ENCODE peak calls at places on chromosomes 12 and 14, in nine cellular contexts. One of them, this sample, is unnamed.

GRCh38 chr12:103780093-103780440 is 61.0 kb downstream of the NT5DC3 start:
- DNase-seq in thoracic aorta: no peak
- DNase-seq in suprapubic skin: no peak
- DNase-seq in left ventricle myocardium inferior: no peak
- DNase-seq in A549: no peak
- DNase-seq in heart right ventricle: no peak
- DNase-seq in AG04450: no peak
- DNase-seq in stomach: no peak
- DNase-seq in GM23248: peak
- DNase-seq in this sample: no peak

GRCh38 chr12:45050751-45051489 is at the start of gene DBX2:
- DNase-seq in suprapubic skin: no peak
- DNase-seq in heart right ventricle: peak
- DNase-seq in GM23248: peak
- DNase-seq in A549: peak
- DNase-seq in AG04450: no peak
- DNase-seq in left ventricle myocardium inferior: no peak
- DNase-seq in stomach: no peak
- DNase-seq in thoracic aorta: no peak
- DNase-seq in this sample: no peak

GRCh38 chr12:57135939-57136338 is 7.7 kb downstream of the LRP1 start:
- DNase-seq in A549: no peak
- DNase-seq in heart right ventricle: peak
- DNase-seq in suprapubic skin: no peak
- DNase-seq in thoracic aorta: no peak
- DNase-seq in AG04450: no peak
- DNase-seq in left ventricle myocardium inferior: peak
- DNase-seq in GM23248: peak
- DNase-seq in stomach: no peak
- DNase-seq in this sample: no peak

GRCh38 chr12:13561923-13562322 is 365.4 kb downstream of the EMP1 start:
- DNase-seq in suprapubic skin: no peak
- DNase-seq in AG04450: no peak
- DNase-seq in thoracic aorta: no peak
- DNase-seq in A549: no peak
- DNase-seq in left ventricle myocardium inferior: no peak
- DNase-seq in stomach: no peak
- DNase-seq in heart right ventricle: no peak
- DNase-seq in GM23248: no peak
- DNase-seq in this sample: no peak

GRCh38 chr12:25052191-25053020 is 103.5 kb upstream of the BCAT1 start:
- DNase-seq in left ventricle myocardium inferior: no peak
- DNase-seq in stomach: no peak
- DNase-seq in suprapubic skin: no peak
- DNase-seq in GM23248: no peak
- DNase-seq in heart right ventricle: no peak
- DNase-seq in A549: no peak
- DNase-seq in thoracic aorta: no peak
- DNase-seq in AG04450: no peak
- DNase-seq in this sample: no peak

GRCh38 chr12:32264995-32265394 is 134.4 kb upstream of the FGD4 start:
- DNase-seq in left ventricle myocardium inferior: no peak
- DNase-seq in GM23248: peak
- DNase-seq in stomach: no peak
- DNase-seq in heart right ventricle: no peak
- DNase-seq in AG04450: no peak
- DNase-seq in suprapubic skin: no peak
- DNase-seq in thoracic aorta: no peak
- DNase-seq in A549: no peak
- DNase-seq in this sample: no peak

GRCh38 chr12:50257226-50258166 is 25.8 kb downstream of the LIMA1 start:
- DNase-seq in AG04450: no peak
- DNase-seq in heart right ventricle: no peak
- DNase-seq in suprapubic skin: no peak
- DNase-seq in stomach: no peak
- DNase-seq in GM23248: peak
- DNase-seq in thoracic aorta: no peak
- DNase-seq in left ventricle myocardium inferior: no peak
- DNase-seq in A549: peak
- DNase-seq in this sample: no peak

GRCh38 chr12:30880813-30881212 is 45.7 kb upstream of the TSPAN11 start:
- DNase-seq in GM23248: no peak
- DNase-seq in AG04450: no peak
- DNase-seq in left ventricle myocardium inferior: no peak
- DNase-seq in suprapubic skin: no peak
- DNase-seq in A549: no peak
- DNase-seq in heart right ventricle: no peak
- DNase-seq in thoracic aorta: no peak
- DNase-seq in stomach: no peak
- DNase-seq in this sample: no peak

GRCh38 chr12:47901285-47902093 is 3.3 kb downstream of the VDR start:
- DNase-seq in left ventricle myocardium inferior: no peak
- DNase-seq in heart right ventricle: no peak
- DNase-seq in GM23248: peak
- DNase-seq in stomach: no peak
- DNase-seq in A549: no peak
- DNase-seq in AG04450: no peak
- DNase-seq in thoracic aorta: no peak
- DNase-seq in suprapubic skin: no peak
- DNase-seq in this sample: no peak

GRCh38 chr14:64329149-64329548 is 35.0 kb upstream of the ESR2 start:
- DNase-seq in suprapubic skin: no peak
- DNase-seq in A549: no peak
- DNase-seq in GM23248: no peak
- DNase-seq in left ventricle myocardium inferior: no peak
- DNase-seq in AG04450: no peak
- DNase-seq in thoracic aorta: no peak
- DNase-seq in heart right ventricle: no peak
- DNase-seq in stomach: no peak
- DNase-seq in this sample: no peak

GRCh38 chr14:75294649-75295033 is 16.0 kb downstream of the FOS start:
- DNase-seq in GM23248: no peak
- DNase-seq in left ventricle myocardium inferior: no peak
- DNase-seq in stomach: no peak
- DNase-seq in A549: peak
- DNase-seq in suprapubic skin: no peak
- DNase-seq in AG04450: no peak
- DNase-seq in thoracic aorta: no peak
- DNase-seq in heart right ventricle: no peak
- DNase-seq in this sample: no peak

GRCh38 chr12:124618291-124618902 is 51.0 kb upstream of the NCOR2 start:
- DNase-seq in stomach: no peak
- DNase-seq in A549: no peak
- DNase-seq in AG04450: no peak
- DNase-seq in heart right ventricle: no peak
- DNase-seq in suprapubic skin: no peak
- DNase-seq in thoracic aorta: no peak
- DNase-seq in left ventricle myocardium inferior: no peak
- DNase-seq in GM23248: no peak
- DNase-seq in this sample: no peak

GRCh38 chr12:27682534-27682933 is 13.7 kb upstream of the REP15 start:
- DNase-seq in stomach: no peak
- DNase-seq in thoracic aorta: no peak
- DNase-seq in GM23248: peak
- DNase-seq in heart right ventricle: no peak
- DNase-seq in suprapubic skin: no peak
- DNase-seq in left ventricle myocardium inferior: no peak
- DNase-seq in AG04450: peak
- DNase-seq in A549: no peak
- DNase-seq in this sample: no peak

GRCh38 chr14:61478971-61479473 is 157.6 kb downstream of the PRKCH start:
- DNase-seq in suprapubic skin: no peak
- DNase-seq in AG04450: no peak
- DNase-seq in thoracic aorta: no peak
- DNase-seq in heart right ventricle: no peak
- DNase-seq in left ventricle myocardium inferior: no peak
- DNase-seq in stomach: no peak
- DNase-seq in A549: no peak
- DNase-seq in GM23248: no peak
- DNase-seq in this sample: no peak

GRCh38 chr14:55274760-55275159 is 3.5 kb downstream of the FBXO34 start:
- DNase-seq in GM23248: peak
- DNase-seq in heart right ventricle: no peak
- DNase-seq in AG04450: peak
- DNase-seq in suprapubic skin: no peak
- DNase-seq in A549: no peak
- DNase-seq in thoracic aorta: no peak
- DNase-seq in stomach: no peak
- DNase-seq in left ventricle myocardium inferior: no peak
- DNase-seq in this sample: no peak

DNA sequence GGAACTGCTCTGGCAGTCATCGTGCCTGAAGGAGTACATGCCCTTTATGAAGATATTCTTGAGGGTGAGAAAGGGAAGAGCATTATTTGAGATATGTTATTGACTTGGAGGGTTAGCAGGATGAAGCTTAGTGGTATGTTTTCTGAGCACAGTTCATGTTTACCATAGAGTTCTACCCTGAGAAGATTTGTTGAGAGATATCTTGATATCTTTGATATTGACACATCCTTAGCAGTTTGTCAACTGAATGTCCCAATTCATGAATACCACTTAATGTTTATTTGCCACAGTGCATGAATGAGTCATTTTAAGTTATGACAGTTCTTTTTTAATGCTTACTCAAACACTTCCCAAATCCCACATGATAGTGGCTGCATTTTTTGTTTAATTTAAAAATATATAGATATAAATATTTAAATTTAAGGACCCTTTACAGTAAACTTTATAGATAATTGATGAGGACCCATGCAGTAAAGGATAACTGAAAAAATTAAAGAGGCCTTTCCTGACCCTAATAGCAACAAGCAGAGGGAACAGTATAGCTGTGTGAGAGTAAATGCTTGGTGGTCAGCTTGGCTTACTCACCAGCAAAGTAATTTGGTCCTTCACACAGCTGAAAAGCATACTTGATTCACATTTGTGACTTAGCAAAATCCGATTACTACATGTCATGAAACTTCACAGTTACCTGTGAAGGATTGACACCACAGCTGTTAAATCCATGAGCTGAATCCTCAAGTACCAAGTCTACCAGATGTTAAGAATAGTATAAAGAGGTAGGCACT is 25.8 kb downstream of the SLC39A9 start:
- DNase-seq in suprapubic skin: no peak
- DNase-seq in thoracic aorta: no peak
- DNase-seq in GM23248: peak
- DNase-seq in heart right ventricle: no peak
- DNase-seq in AG04450: no peak
- DNase-seq in left ventricle myocardium inferior: no peak
- DNase-seq in A549: no peak
- DNase-seq in stomach: no peak
- DNase-seq in this sample: no peak
- H3K27ac ChIP-seq in suprapubic skin: no peak
- H3K27ac ChIP-seq in thoracic aorta: no peak
- H3K27ac ChIP-seq in GM23248: peak
- H3K27ac ChIP-seq in heart right ventricle: no peak
- H3K27ac ChIP-seq in AG04450: no peak
- H3K27ac ChIP-seq in left ventricle myocardium inferior: no peak
- H3K27ac ChIP-seq in A549: no peak
- H3K27ac ChIP-seq in stomach: no peak
- H3K27ac ChIP-seq in this sample: no peak

GRCh38 chr14:68651075-68651474 is 141.8 kb downstream of the ZFP36L1 start:
- DNase-seq in AG04450: no peak
- DNase-seq in GM23248: no peak
- DNase-seq in stomach: no peak
- DNase-seq in A549: no peak
- DNase-seq in thoracic aorta: no peak
- DNase-seq in suprapubic skin: no peak
- DNase-seq in heart right ventricle: no peak
- DNase-seq in left ventricle myocardium inferior: no peak
- DNase-seq in this sample: no peak
- H3K27ac ChIP-seq in AG04450: peak
- H3K27ac ChIP-seq in GM23248: no peak
- H3K27ac ChIP-seq in stomach: peak
- H3K27ac ChIP-seq in A549: no peak
- H3K27ac ChIP-seq in thoracic aorta: peak
- H3K27ac ChIP-seq in suprapubic skin: peak
- H3K27ac ChIP-seq in heart right ventricle: no peak
- H3K27ac ChIP-seq in left ventricle myocardium inferior: peak
- H3K27ac ChIP-seq in this sample: no peak

GRCh38 chr12:115872919-115873357 is 404.6 kb downstream of the MED13L start:
- DNase-seq in AG04450: no peak
- DNase-seq in heart right ventricle: no peak
- DNase-seq in suprapubic skin: no peak
- DNase-seq in A549: peak
- DNase-seq in stomach: peak
- DNase-seq in GM23248: no peak
- DNase-seq in left ventricle myocardium inferior: no peak
- DNase-seq in thoracic aorta: no peak
- DNase-seq in this sample: peak

GRCh38 chr12:115870021-115870420 is 407.5 kb downstream of the MED13L start:
- DNase-seq in stomach: no peak
- DNase-seq in suprapubic skin: no peak
- DNase-seq in heart right ventricle: no peak
- DNase-seq in thoracic aorta: no peak
- DNase-seq in AG04450: no peak
- DNase-seq in GM23248: no peak
- DNase-seq in A549: no peak
- DNase-seq in left ventricle myocardium inferior: no peak
- DNase-seq in this sample: no peak

GRCh38 chr12:115870527-115870926 is 407.0 kb downstream of the MED13L start:
- DNase-seq in stomach: no peak
- DNase-seq in left ventricle myocardium inferior: peak
- DNase-seq in heart right ventricle: peak
- DNase-seq in GM23248: no peak
- DNase-seq in AG04450: no peak
- DNase-seq in thoracic aorta: no peak
- DNase-seq in suprapubic skin: no peak
- DNase-seq in A549: no peak
- DNase-seq in this sample: no peak

GRCh38 chr12:115872212-115872611 is 405.3 kb downstream of the MED13L start:
- DNase-seq in heart right ventricle: no peak
- DNase-seq in A549: no peak
- DNase-seq in AG04450: no peak
- DNase-seq in GM23248: no peak
- DNase-seq in suprapubic skin: no peak
- DNase-seq in stomach: no peak
- DNase-seq in thoracic aorta: no peak
- DNase-seq in left ventricle myocardium inferior: no peak
- DNase-seq in this sample: no peak

GRCh38 chr12:115871714-115872113 is 405.8 kb downstream of the MED13L start:
- DNase-seq in thoracic aorta: no peak
- DNase-seq in GM23248: peak
- DNase-seq in left ventricle myocardium inferior: no peak
- DNase-seq in suprapubic skin: no peak
- DNase-seq in heart right ventricle: no peak
- DNase-seq in AG04450: no peak
- DNase-seq in A549: peak
- DNase-seq in stomach: no peak
- DNase-seq in this sample: no peak
- H3K27ac ChIP-seq in thoracic aorta: no peak
- H3K27ac ChIP-seq in GM23248: no peak
- H3K27ac ChIP-seq in left ventricle myocardium inferior: peak
- H3K27ac ChIP-seq in suprapubic skin: peak
- H3K27ac ChIP-seq in heart right ventricle: no peak
- H3K27ac ChIP-seq in AG04450: no peak
- H3K27ac ChIP-seq in A549: peak
- H3K27ac ChIP-seq in stomach: no peak
- H3K27ac ChIP-seq in this sample: no peak

DNA sequence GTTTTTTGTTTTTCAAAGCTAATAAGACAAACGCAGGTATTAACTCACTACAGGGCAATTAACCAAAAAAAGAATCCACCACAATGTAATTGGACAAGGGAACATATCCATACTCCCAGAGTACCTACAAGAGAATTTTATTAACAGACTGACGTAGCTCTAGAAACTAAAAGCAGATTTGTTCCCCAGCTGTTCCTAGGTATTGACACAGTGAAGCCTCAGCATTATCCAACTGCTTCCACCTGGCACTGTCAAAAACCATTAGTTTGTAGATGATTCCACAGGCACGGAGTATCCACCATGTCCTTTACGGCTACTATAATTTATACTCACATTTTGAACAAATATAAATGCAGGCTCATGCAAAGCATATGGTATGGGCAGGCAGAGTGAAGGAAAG is 22.3 kb downstream of the PPM1H start:
- DNase-seq in heart right ventricle: no peak
- DNase-seq in left ventricle myocardium inferior: no peak
- DNase-seq in A549: no peak
- DNase-seq in suprapubic skin: no peak
- DNase-seq in thoracic aorta: no peak
- DNase-seq in AG04450: no peak
- DNase-seq in stomach: no peak
- DNase-seq in GM23248: no peak
- DNase-seq in this sample: no peak
- H3K27ac ChIP-seq in heart right ventricle: no peak
- H3K27ac ChIP-seq in left ventricle myocardium inferior: no peak
- H3K27ac ChIP-seq in A549: no peak
- H3K27ac ChIP-seq in suprapubic skin: no peak
- H3K27ac ChIP-seq in thoracic aorta: no peak
- H3K27ac ChIP-seq in AG04450: no peak
- H3K27ac ChIP-seq in stomach: no peak
- H3K27ac ChIP-seq in GM23248: no peak
- H3K27ac ChIP-seq in this sample: no peak